ENCODE peak calls at places on chromosomes 12 and 14, in seven cellular contexts. U is neuronal stem cell, X is H9, J is IMR-90, O is mesendoderm, R is H1, N is trophoblast cell. Z is an unnamed sample.

GRCh38 chr12:116043673-116044072 is 233.8 kb downstream of the MED13L start:
- DNase-seq in U (no peak), X (no peak), J (no peak), O (no peak), R (no peak), N (no peak), Z (no peak)

GRCh38 chr12:34600592-34601462 is 578.5 kb downstream of the ALG10 start:
- DNase-seq in U (no peak), X (no peak), J (no peak), O (no peak), R (no peak), N (no peak), Z (no peak)

GRCh38 chr12:85057370-85057963 is 21.3 kb downstream of the LRRIQ1 start:
- DNase-seq in U (peak), X (peak), J (peak), O (peak), R (peak), N (peak), Z (peak)

GRCh38 chr12:13727707-13728147 is 253.7 kb downstream of the GRIN2B start:
- DNase-seq in U (no peak), X (no peak), J (no peak), O (peak), R (no peak), N (no peak), Z (no peak)

GRCh38 chr12:120468846-120469449 is 600 bp downstream of the SRSF9 start:
- DNase-seq in U (peak), X (no peak), J (peak), O (no peak), R (no peak), N (no peak), Z (peak)

GRCh38 chr12:29614926-29615325 is 117.4 kb upstream of the OVCH1 start:
- DNase-seq in U (no peak), X (no peak), J (no peak), O (no peak), R (no peak), N (no peak), Z (no peak)

GRCh38 chr12:104702565-104703139 is 245.9 kb downstream of the CHST11 start:
- DNase-seq in U (no peak), X (no peak), J (no peak), O (no peak), R (no peak), N (no peak), Z (no peak)

GRCh38 chr12:125220404-125221273 is 155.4 kb downstream of the AACS start:
- DNase-seq in U (no peak), X (no peak), J (no peak), O (peak), R (no peak), N (peak), Z (no peak)

GRCh38 chr14:106013879-106014376 is 487.5 kb downstream of the TMEM121 start:
- DNase-seq in U (no peak), X (no peak), J (no peak), O (no peak), R (no peak), N (no peak), Z (no peak)

GRCh38 chr12:69290545-69291277 is 51.3 kb downstream of the CPSF6 start:
- DNase-seq in U (peak), X (peak), J (peak), O (peak), R (peak), N (peak), Z (peak)

GRCh38 chr12:76945867-76946266 is 67.0 kb upstream of the CSRP2 start:
- DNase-seq in U (no peak), X (no peak), J (peak), O (no peak), R (no peak), N (peak), Z (peak)

GRCh38 chr14:101554991-101555668 is 6.2 kb upstream of the DIO3 start:
- DNase-seq in U (no peak), X (no peak), J (no peak), O (no peak), R (no peak), N (no peak), Z (no peak)

GRCh38 chr14:98754343-98755025 is 517.5 kb downstream of the BCL11B start:
- DNase-seq in U (no peak), X (no peak), J (no peak), O (no peak), R (peak), N (no peak), Z (no peak)

GRCh38 chr14:98578204-98578603 is 693.8 kb downstream of the BCL11B start:
- DNase-seq in U (no peak), X (no peak), J (no peak), O (no peak), R (no peak), N (no peak), Z (no peak)

GRCh38 chr12:132579747-132580146 is 30.6 kb downstream of the LRCOL1 start:
- DNase-seq in U (no peak), X (no peak), J (no peak), O (no peak), R (no peak), N (no peak), Z (no peak)

GRCh38 chr12:65935906-65936528 is 111.7 kb downstream of the HMGA2 start:
- DNase-seq in U (no peak), X (no peak), J (no peak), O (no peak), R (no peak), N (peak), Z (no peak)

GRCh38 chr14:72822946-72823611 is 70.8 kb downstream of the DPF3 start:
- DNase-seq in U (no peak), X (no peak), J (no peak), O (no peak), R (no peak), N (peak), Z (no peak)

GRCh38 chr12:10140001-10140400 is 10.0 kb upstream of the CLEC7A start:
- DNase-seq in U (peak), X (peak), J (peak), O (peak), R (no peak), N (peak), Z (peak)

GRCh38 chr12:22610148-22610547 is 14.8 kb upstream of the ETNK1 start:
- DNase-seq in U (no peak), X (no peak), J (no peak), O (no peak), R (no peak), N (no peak), Z (no peak)

GRCh38 chr12:122646568-122647220 is 56.5 kb downstream of the HCAR2 start:
- DNase-seq in U (no peak), X (no peak), J (peak), O (no peak), R (no peak), N (peak), Z (peak)

GRCh38 chr14:103128631-103129300 is 5.5 kb downstream of the TNFAIP2 start:
- DNase-seq in U (no peak), X (no peak), J (no peak), O (no peak), R (no peak), N (peak), Z (no peak)

GRCh38 chr12:53344824-53345485 is 8.8 kb upstream of the SP7 start:
- DNase-seq in U (peak), X (peak), J (peak), O (peak), R (peak), N (peak), Z (peak)

GRCh38 chr12:76915381-76916169 is 36.8 kb upstream of the CSRP2 start:
- DNase-seq in U (no peak), X (no peak), J (no peak), O (no peak), R (no peak), N (peak), Z (peak)

GRCh38 chr14:102795060-102795925 is 18.0 kb downstream of the TRAF3 start:
- DNase-seq in U (no peak), X (no peak), J (peak), O (peak), R (no peak), N (peak), Z (peak)

GRCh38 chr14:68521952-68522509 is 270.8 kb downstream of the ZFP36L1 start:
- DNase-seq in U (no peak), X (no peak), J (no peak), O (no peak), R (no peak), N (no peak), Z (no peak)

GRCh38 chr14:64826845-64827244 is 52.9 kb downstream of the SPTB start:
- DNase-seq in U (no peak), X (no peak), J (no peak), O (no peak), R (no peak), N (no peak), Z (no peak)

GRCh38 chr14:80615831-80616230 is 325.7 kb downstream of the CEP128 start:
- DNase-seq in U (no peak), X (no peak), J (no peak), O (no peak), R (no peak), N (no peak), Z (no peak)

GRCh38 chr14:75727124-75727523 is 66.1 kb downstream of the TTLL5 start:
- DNase-seq in U (no peak), X (no peak), J (no peak), O (no peak), R (no peak), N (no peak), Z (no peak)

GRCh38 chr14:93103392-93104080 is 12.2 kb downstream of the ITPK1 start:
- DNase-seq in U (no peak), X (no peak), J (no peak), O (no peak), R (no peak), N (no peak), Z (peak)

GRCh38 chr12:10220398-10221077 is 7.9 kb downstream of the GABARAPL1 start:
- DNase-seq in U (no peak), X (no peak), J (peak), O (no peak), R (no peak), N (peak), Z (no peak)

DNA sequence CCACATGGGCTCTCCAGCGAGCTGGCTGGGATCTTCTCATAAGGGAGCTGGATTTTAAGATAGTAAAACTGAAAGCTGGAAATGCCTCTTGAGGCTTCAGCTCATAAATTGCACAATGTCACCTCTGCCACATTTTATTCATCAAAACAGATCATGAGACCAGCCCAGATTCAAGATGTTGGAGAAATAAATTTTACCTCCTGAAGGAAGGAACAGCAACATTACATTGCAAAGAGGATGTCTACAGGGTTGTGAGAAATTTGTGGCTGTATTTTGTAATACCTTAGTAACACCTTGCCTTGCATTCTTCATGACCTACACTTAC is 43.1 kb upstream of the KRR1 start:
- DNase-seq in U (no peak), X (no peak), J (no peak), O (no peak), R (no peak), N (peak), Z (peak)
- H3K18ac ChIP-seq in U (no peak), X (no peak), J (peak), O (no peak), R (no peak), N (no peak), Z (no peak)

DNA sequence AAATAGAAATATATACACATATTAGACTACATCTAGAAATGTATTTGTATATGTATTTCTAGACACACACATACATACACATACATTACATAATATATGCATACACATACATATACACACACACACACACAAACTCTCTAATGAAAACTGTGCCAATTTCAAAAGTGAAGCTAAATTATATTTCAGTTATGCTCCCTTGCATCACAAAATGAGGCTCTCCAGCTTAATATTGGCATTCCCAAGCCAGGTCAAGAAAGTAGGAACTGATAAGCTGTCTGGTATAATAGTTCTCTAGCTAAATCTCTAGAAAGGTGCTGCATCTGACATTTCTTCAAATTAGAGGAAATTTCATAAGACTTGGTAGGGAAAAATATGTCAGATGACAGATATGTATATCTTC is 56.9 kb downstream of the GARIN6 start:
- DNase-seq in U (no peak), X (no peak), J (no peak), O (no peak), R (no peak), N (no peak), Z (no peak)
- H4K8ac ChIP-seq in U (no peak), X (no peak), J (no peak), O (no peak), R (no peak), N (no peak), Z (no peak)

DNA sequence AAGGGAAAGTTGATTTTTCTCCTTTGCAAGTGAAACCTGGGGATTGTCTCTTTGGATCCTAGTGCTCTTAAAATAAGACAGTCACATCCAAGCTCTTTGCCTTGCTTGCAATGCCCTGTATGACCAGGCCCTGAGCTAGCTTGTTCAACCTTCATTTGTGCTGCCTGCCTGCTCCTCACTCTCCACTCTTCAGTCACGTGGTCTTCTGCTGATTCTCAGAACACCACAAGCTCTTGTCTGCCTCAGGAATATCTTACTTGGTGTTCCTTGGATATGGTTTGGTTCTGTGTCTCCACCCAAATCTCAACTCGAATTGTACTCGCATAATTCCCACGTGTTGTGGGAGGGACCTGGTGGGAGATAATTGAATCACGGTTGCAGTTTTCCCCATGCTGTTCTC is 318.7 kb downstream of the RMST start:
- DNase-seq in U (no peak), X (no peak), J (no peak), O (no peak), R (no peak), N (no peak), Z (no peak)
- H3K18ac ChIP-seq in U (peak), X (no peak), J (no peak), O (no peak), R (no peak), N (no peak), Z (no peak)

GRCh38 chr12:52033506-52034258 is 17.6 kb upstream of the NR4A1 start:
- DNase-seq in U (no peak), X (no peak), J (no peak), O (no peak), R (no peak), N (no peak), Z (no peak)
- H4K8ac ChIP-seq in U (no peak), X (no peak), J (peak), O (no peak), R (no peak), N (peak), Z (no peak)